ENCODE peak calls at places on chromosomes 12 and 14, in seven cellular contexts. V is iris pigment epithelial cell; O is T-cell; Y is activated CD8-positive, alpha-beta memory T cell treated with anti-CD3 and anti-CD28 coated beads for 24 hours; F is GM03348; M is glomerular endothelial cell; B is stomach. D is an unnamed sample.

GRCh38 chr14:65281991-65282908 is 130.3 kb upstream of the FUT8 start:
- DNase-seq in V (peak), O (no peak), Y (peak), F (peak), M (no peak), B (no peak), D (no peak)

GRCh38 chr14:79357307-79357706 is 854.0 kb downstream of the DIO2 start:
- DNase-seq in V (no peak), O (no peak), Y (no peak), F (no peak), M (no peak), B (no peak), D (no peak)

GRCh38 chr14:92323031-92323915 is at the start of gene SLC24A4:
- DNase-seq in V (peak), O (no peak), Y (peak), F (peak), M (no peak), B (no peak), D (no peak)

GRCh38 chr12:31407562-31407961 is 81.6 kb upstream of the SINHCAF start:
- DNase-seq in V (no peak), O (no peak), Y (no peak), F (no peak), M (no peak), B (no peak), D (no peak)

GRCh38 chr12:1434296-1434955 is 160.0 kb downstream of the FBXL14 start:
- DNase-seq in V (peak), O (no peak), Y (no peak), F (no peak), M (no peak), B (no peak), D (no peak)

GRCh38 chr14:26887842-26888241 is 290.0 kb upstream of the NOVA1 start:
- DNase-seq in V (no peak), O (no peak), Y (no peak), F (no peak), M (no peak), B (no peak), D (no peak)

GRCh38 chr14:24165785-24166184 is 4.7 kb downstream of the IRF9 start:
- DNase-seq in V (no peak), O (no peak), Y (no peak), F (no peak), M (no peak), B (no peak), D (no peak)

GRCh38 chr12:122282066-122282465 is 15.8 kb upstream of the VPS33A start:
- DNase-seq in V (peak), O (no peak), Y (no peak), F (peak), M (no peak), B (no peak), D (no peak)

GRCh38 chr14:95217391-95217900 is 60.1 kb upstream of the DICER1 start:
- DNase-seq in V (peak), O (no peak), Y (no peak), F (no peak), M (no peak), B (no peak), D (no peak)

GRCh38 chr12:74349925-74350324 is 187.7 kb upstream of the ATXN7L3B start:
- DNase-seq in V (peak), O (no peak), Y (no peak), F (no peak), M (no peak), B (no peak), D (peak)

GRCh38 chr12:12614342-12614741 is 2.7 kb downstream of the CREBL2 start:
- DNase-seq in V (no peak), O (no peak), Y (no peak), F (no peak), M (no peak), B (no peak), D (no peak)

D was measured in H4.